ENCODE peak calls at places on chromosome 13, in five cellular contexts. T is RWPE1, D is fibroblast of villous mesenchyme, X is endodermal cell, B is AG10803. V is an unnamed sample.

GRCh38 chr13:45953082-45953481 is 99.5 kb downstream of the ZC3H13 start:
- DNase-seq in T (no peak), D (no peak), X (no peak), B (no peak), V (no peak)

GRCh38 chr13:82800391-82800790 is 1081.9 kb downstream of the SLITRK1 start:
- DNase-seq in T (no peak), D (no peak), X (no peak), B (peak), V (no peak)

GRCh38 chr13:23578411-23579071 is 8.3 kb downstream of the TNFRSF19 start:
- DNase-seq in T (peak), D (peak), X (peak), B (peak), V (no peak)

GRCh38 chr13:45278096-45278645 is 62.8 kb downstream of the TPT1 start:
- DNase-seq in T (no peak), D (no peak), X (no peak), B (no peak), V (no peak)

GRCh38 chr13:37906880-37907279 is 37.3 kb upstream of the TRPC4 start:
- DNase-seq in T (no peak), D (no peak), X (no peak), B (no peak), V (no peak)

GRCh38 chr13:80654638-80655249 is 313.8 kb upstream of the SPRY2 start:
- DNase-seq in T (no peak), D (no peak), X (peak), B (no peak), V (peak)

GRCh38 chr13:49791753-49792549 is 531 bp downstream of the KPNA3 start:
- DNase-seq in T (peak), D (peak), X (peak), B (peak), V (peak)

GRCh38 chr13:98664047-98664446 is 87.1 kb upstream of the STK24 start:
- DNase-seq in T (peak), D (no peak), X (no peak), B (peak), V (peak)

GRCh38 chr13:75541287-75541686 is 3.6 kb upstream of the COMMD6 start:
- DNase-seq in T (no peak), D (no peak), X (no peak), B (no peak), V (no peak)

GRCh38 chr13:26482451-26483197 is 74.9 kb upstream of the WASF3 start:
- DNase-seq in T (peak), D (peak), X (peak), B (peak), V (no peak)

GRCh38 chr13:112103971-112104872 is 37.3 kb downstream of the SOX1 start:
- DNase-seq in T (no peak), D (no peak), X (peak), B (no peak), V (no peak)

GRCh38 chr13:98910501-98910951 is 67.3 kb downstream of the DOCK9 start:
- DNase-seq in T (peak), D (peak), X (peak), B (peak), V (peak)

GRCh38 chr13:87355451-87355850 is 315.7 kb upstream of the SLITRK5 start:
- DNase-seq in T (no peak), D (no peak), X (no peak), B (no peak), V (peak)

DNA sequence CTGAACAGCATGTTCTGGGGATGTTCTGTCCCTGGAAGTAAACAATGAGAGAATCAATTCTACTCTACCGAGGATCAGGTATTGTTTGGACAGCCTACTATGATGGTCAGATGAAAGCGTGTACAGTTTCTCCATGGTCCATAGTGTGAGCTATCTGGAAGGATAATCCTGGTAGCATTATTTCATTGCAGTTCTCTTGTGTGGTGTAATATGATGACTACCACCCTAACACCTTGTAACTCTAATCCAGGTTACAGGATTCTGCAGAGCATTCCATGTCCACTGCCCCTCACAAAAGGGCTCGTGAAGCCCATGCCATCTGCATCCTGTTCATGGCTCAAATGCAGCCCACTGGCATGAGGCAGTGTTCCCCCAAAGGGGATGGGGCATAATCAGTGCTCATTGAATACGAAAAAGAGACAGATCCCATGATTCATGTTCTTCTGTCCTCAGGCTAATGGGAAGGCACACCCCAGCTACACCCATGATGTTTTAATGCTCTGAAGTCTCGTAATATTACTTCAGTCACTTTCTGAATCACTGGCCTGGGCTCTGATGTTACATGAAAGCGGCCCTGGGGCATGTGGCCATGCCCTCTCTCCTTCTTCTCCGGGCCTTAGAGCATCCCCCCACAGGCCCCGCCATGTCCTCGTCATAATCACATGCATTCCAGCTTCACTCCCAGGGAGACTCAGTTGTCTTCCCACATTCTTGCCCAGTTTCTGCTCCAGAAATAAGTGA is 68.4 kb downstream of the HSPH1 start:
- DNase-seq in T (peak), D (no peak), X (no peak), B (no peak), V (peak)
- TF ChIP-seq CTCF in T (no peak), D (no peak), X (no peak), B (no peak), V (no peak)

GRCh38 chr13:30932481-30933333 is at the start of gene TEX26:
- DNase-seq in T (no peak), D (no peak), X (peak), B (no peak), V (no peak)
- TF ChIP-seq CTCF in T (no peak), D (peak), X (peak), B (no peak), V (no peak)

GRCh38 chr13:39929583-39929982 is 274.1 kb downstream of the COG6 start:
- DNase-seq in T (no peak), D (no peak), X (no peak), B (no peak), V (no peak)

GRCh38 chr13:39935155-39935554 is 279.7 kb downstream of the COG6 start:
- DNase-seq in T (no peak), D (no peak), X (no peak), B (no peak), V (no peak)

GRCh38 chr13:39930544-39931444 is 275.3 kb downstream of the COG6 start:
- DNase-seq in T (no peak), D (no peak), X (no peak), B (no peak), V (no peak)

GRCh38 chr13:39930060-39930459 is 274.6 kb downstream of the COG6 start:
- DNase-seq in T (no peak), D (no peak), X (no peak), B (no peak), V (no peak)

DNA sequence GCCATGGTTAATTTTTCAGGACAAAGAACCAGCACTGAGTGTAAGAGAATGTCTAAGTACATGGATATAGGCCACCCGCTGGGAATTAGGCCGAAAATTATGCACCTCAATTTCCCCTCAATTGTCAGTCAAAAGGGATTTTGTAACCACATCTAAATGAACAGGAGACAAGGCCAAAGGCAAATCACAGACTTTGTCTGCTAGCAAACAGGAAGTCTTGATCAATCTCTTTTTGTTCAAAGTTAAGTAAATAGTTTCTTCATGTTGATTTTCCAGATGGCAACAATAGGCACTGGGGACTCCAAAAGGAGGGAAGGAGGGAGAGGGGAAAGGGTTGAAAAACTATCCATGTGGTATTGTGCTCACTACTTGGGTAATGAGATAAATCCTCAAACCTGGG is 276.0 kb downstream of the COG6 start:
- DNase-seq in T (no peak), D (no peak), X (no peak), B (no peak), V (no peak)
- TF ChIP-seq CTCF in T (no peak), D (no peak), X (no peak), B (no peak), V (no peak)

GRCh38 chr13:85819513-85819912 is 20.3 kb upstream of the SLITRK6 start:
- DNase-seq in T (no peak), D (no peak), X (no peak), B (no peak), V (no peak)

GRCh38 chr13:85812282-85812681 is 13.1 kb upstream of the SLITRK6 start:
- DNase-seq in T (no peak), D (no peak), X (no peak), B (no peak), V (no peak)

GRCh38 chr13:85816413-85816812 is 17.2 kb upstream of the SLITRK6 start:
- DNase-seq in T (peak), D (no peak), X (no peak), B (no peak), V (no peak)
- TF ChIP-seq CTCF in T (peak), D (no peak), X (peak), B (no peak), V (peak)

GRCh38 chr13:67075239-67075638 is 154.9 kb downstream of the PCDH9 start:
- DNase-seq in T (peak), D (peak), X (no peak), B (no peak), V (no peak)
- TF ChIP-seq CTCF in T (no peak), D (no peak), X (peak), B (peak), V (no peak)

GRCh38 chr13:29379281-29379680 is 216.2 kb downstream of the SLC7A1 start:
- DNase-seq in T (no peak), D (no peak), X (peak), B (no peak), V (no peak)
- TF ChIP-seq CTCF in T (no peak), D (no peak), X (peak), B (no peak), V (no peak)

GRCh38 chr13:60654405-60654804 is 257.4 kb downstream of the TDRD3 start:
- DNase-seq in T (peak), D (peak), X (peak), B (peak), V (peak)
- TF ChIP-seq CTCF in T (peak), D (no peak), X (peak), B (peak), V (peak)

DNA sequence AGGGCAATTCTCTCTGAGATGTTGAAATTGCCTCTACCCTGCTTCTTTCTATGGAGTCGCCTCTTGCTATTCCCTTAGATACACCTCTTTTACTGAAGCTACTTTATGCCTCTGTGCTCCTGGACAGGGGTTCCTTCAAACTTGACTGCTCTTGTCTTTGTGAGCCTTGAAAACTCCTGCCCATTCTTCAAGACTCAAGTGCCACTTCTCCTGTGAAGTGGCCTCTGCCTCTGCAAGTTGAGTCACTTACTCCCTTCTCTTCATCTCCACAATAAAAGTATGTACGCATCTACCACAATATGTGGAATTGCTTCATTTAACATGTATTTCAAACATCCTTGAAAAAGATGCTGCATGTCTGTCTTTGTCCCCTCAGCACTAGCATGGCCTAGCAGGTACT is 66.0 kb upstream of the TPP2 start:
- DNase-seq in T (no peak), D (no peak), X (no peak), B (no peak), V (no peak)
- TF ChIP-seq CTCF in T (no peak), D (no peak), X (no peak), B (no peak), V (no peak)

GRCh38 chr13:103315701-103316100 is 249.5 kb upstream of the SLC10A2 start:
- DNase-seq in T (no peak), D (no peak), X (no peak), B (no peak), V (no peak)
- TF ChIP-seq CTCF in T (no peak), D (no peak), X (no peak), B (no peak), V (no peak)

DNA sequence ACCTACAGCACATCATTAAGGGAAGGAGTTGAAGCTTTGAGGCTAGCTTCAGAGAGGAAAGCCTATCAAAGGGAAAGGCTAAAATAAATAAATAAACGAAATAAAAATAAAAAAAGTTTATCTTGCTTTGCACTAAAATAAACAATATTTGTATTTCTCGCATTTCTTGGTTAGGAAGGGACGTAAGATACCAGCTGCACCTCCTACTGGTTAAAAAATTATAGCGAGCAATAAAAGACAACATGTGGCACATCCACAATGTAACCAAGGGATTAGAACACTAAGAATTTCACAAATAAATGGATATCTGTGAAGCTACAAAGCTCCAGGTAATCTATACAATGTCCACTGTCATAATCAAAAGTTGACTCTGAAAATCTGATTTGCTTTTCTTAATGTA is 194.5 kb downstream of the DACH1 start:
- DNase-seq in T (no peak), D (peak), X (no peak), B (no peak), V (no peak)
- TF ChIP-seq CTCF in T (no peak), D (peak), X (peak), B (no peak), V (peak)